ENCODE peak calls at places on chromosomes 6 and 20, in six cellular contexts. One of them, this sample, is unnamed.

GRCh38 chr20:5070570-5070969 is 49.2 kb downstream of the PCNA start:
- DNase-seq in mesendoderm: no peak
- DNase-seq in right lobe of liver: no peak
- DNase-seq in transverse colon: no peak
- DNase-seq in testis: no peak
- DNase-seq in fibroblast of lung: no peak
- DNase-seq in this sample: no peak

GRCh38 chr6:159760602-159761057 is 1.2 kb upstream of the ACAT2 start:
- DNase-seq in transverse colon: no peak
- DNase-seq in mesendoderm: peak
- DNase-seq in right lobe of liver: no peak
- DNase-seq in fibroblast of lung: peak
- DNase-seq in testis: no peak
- DNase-seq in this sample: no peak

GRCh38 chr6:20811112-20811746 is 277.0 kb downstream of the CDKAL1 start:
- DNase-seq in right lobe of liver: no peak
- DNase-seq in mesendoderm: peak
- DNase-seq in fibroblast of lung: peak
- DNase-seq in transverse colon: no peak
- DNase-seq in testis: no peak
- DNase-seq in this sample: no peak

GRCh38 chr20:62195736-62196135 is 12.9 kb downstream of the MTG2 start:
- DNase-seq in fibroblast of lung: no peak
- DNase-seq in mesendoderm: no peak
- DNase-seq in right lobe of liver: peak
- DNase-seq in transverse colon: no peak
- DNase-seq in testis: no peak
- DNase-seq in this sample: no peak

GRCh38 chr20:43209831-43210230 is 20.1 kb upstream of the PTPRT start:
- DNase-seq in fibroblast of lung: no peak
- DNase-seq in transverse colon: no peak
- DNase-seq in mesendoderm: no peak
- DNase-seq in testis: no peak
- DNase-seq in right lobe of liver: no peak
- DNase-seq in this sample: no peak

GRCh38 chr6:42563697-42564495 is at the start of gene UBR2:
- DNase-seq in testis: peak
- DNase-seq in transverse colon: peak
- DNase-seq in right lobe of liver: peak
- DNase-seq in fibroblast of lung: peak
- DNase-seq in mesendoderm: peak
- DNase-seq in this sample: peak

GRCh38 chr20:35496481-35496880 is 33.0 kb downstream of the C20orf173 start:
- DNase-seq in testis: no peak
- DNase-seq in fibroblast of lung: no peak
- DNase-seq in right lobe of liver: no peak
- DNase-seq in transverse colon: no peak
- DNase-seq in mesendoderm: no peak
- DNase-seq in this sample: no peak

GRCh38 chr6:105389543-105389942 is 13.3 kb downstream of the PREP start:
- DNase-seq in fibroblast of lung: no peak
- DNase-seq in right lobe of liver: no peak
- DNase-seq in transverse colon: no peak
- DNase-seq in testis: no peak
- DNase-seq in mesendoderm: peak
- DNase-seq in this sample: no peak

GRCh38 chr6:28598757-28599686 is 73.3 kb downstream of the GPX5 start:
- DNase-seq in right lobe of liver: no peak
- DNase-seq in transverse colon: no peak
- DNase-seq in fibroblast of lung: no peak
- DNase-seq in testis: no peak
- DNase-seq in mesendoderm: no peak
- DNase-seq in this sample: no peak

GRCh38 chr6:34792605-34793500 is 970 bp downstream of the BLTP3A start:
- DNase-seq in right lobe of liver: peak
- DNase-seq in mesendoderm: peak
- DNase-seq in fibroblast of lung: peak
- DNase-seq in transverse colon: peak
- DNase-seq in testis: peak
- DNase-seq in this sample: no peak

GRCh38 chr6:11710221-11710836 is 68.3 kb downstream of the ADTRP start:
- DNase-seq in transverse colon: no peak
- DNase-seq in mesendoderm: peak
- DNase-seq in testis: no peak
- DNase-seq in right lobe of liver: no peak
- DNase-seq in fibroblast of lung: no peak
- DNase-seq in this sample: no peak

GRCh38 chr20:37755665-37756064 is 61.8 kb downstream of the CTNNBL1 start:
- DNase-seq in right lobe of liver: no peak
- DNase-seq in fibroblast of lung: no peak
- DNase-seq in transverse colon: no peak
- DNase-seq in testis: peak
- DNase-seq in mesendoderm: peak
- DNase-seq in this sample: no peak

GRCh38 chr6:80158478-80158989 is 52.1 kb downstream of the BCKDHB start:
- DNase-seq in mesendoderm: peak
- DNase-seq in transverse colon: no peak
- DNase-seq in fibroblast of lung: no peak
- DNase-seq in testis: no peak
- DNase-seq in right lobe of liver: no peak
- DNase-seq in this sample: no peak

GRCh38 chr20:58048096-58048702 is 180.3 kb downstream of the ANKRD60 start:
- DNase-seq in transverse colon: no peak
- DNase-seq in testis: peak
- DNase-seq in mesendoderm: peak
- DNase-seq in right lobe of liver: no peak
- DNase-seq in fibroblast of lung: peak
- DNase-seq in this sample: no peak

GRCh38 chr6:5712349-5713215 is 294.1 kb downstream of the NRN1 start:
- DNase-seq in right lobe of liver: no peak
- DNase-seq in fibroblast of lung: no peak
- DNase-seq in mesendoderm: no peak
- DNase-seq in testis: no peak
- DNase-seq in transverse colon: peak
- DNase-seq in this sample: no peak

GRCh38 chr6:16398587-16398986 is 160.2 kb downstream of the GMPR start:
- DNase-seq in transverse colon: no peak
- DNase-seq in mesendoderm: no peak
- DNase-seq in testis: no peak
- DNase-seq in fibroblast of lung: peak
- DNase-seq in right lobe of liver: no peak
- DNase-seq in this sample: no peak

GRCh38 chr6:11414564-11414963 is 123.0 kb upstream of the TMEM170B start:
- DNase-seq in fibroblast of lung: no peak
- DNase-seq in right lobe of liver: no peak
- DNase-seq in testis: no peak
- DNase-seq in transverse colon: no peak
- DNase-seq in mesendoderm: peak
- DNase-seq in this sample: no peak

GRCh38 chr6:501891-502601 is 110.5 kb downstream of the IRF4 start:
- DNase-seq in testis: no peak
- DNase-seq in fibroblast of lung: peak
- DNase-seq in mesendoderm: peak
- DNase-seq in transverse colon: peak
- DNase-seq in right lobe of liver: no peak
- DNase-seq in this sample: no peak

GRCh38 chr20:17421493-17421892 is 109.7 kb downstream of the BFSP1 start:
- DNase-seq in right lobe of liver: no peak
- DNase-seq in mesendoderm: peak
- DNase-seq in fibroblast of lung: no peak
- DNase-seq in testis: no peak
- DNase-seq in transverse colon: no peak
- DNase-seq in this sample: no peak

GRCh38 chr6:166046232-166046631 is 121.4 kb downstream of the TBXT start:
- DNase-seq in fibroblast of lung: peak
- DNase-seq in mesendoderm: peak
- DNase-seq in right lobe of liver: no peak
- DNase-seq in testis: no peak
- DNase-seq in transverse colon: no peak
- DNase-seq in this sample: no peak

GRCh38 chr6:48388045-48388444 is 277.0 kb upstream of the PTCHD4 start:
- DNase-seq in testis: no peak
- DNase-seq in transverse colon: no peak
- DNase-seq in right lobe of liver: no peak
- DNase-seq in fibroblast of lung: no peak
- DNase-seq in mesendoderm: no peak
- DNase-seq in this sample: no peak

GRCh38 chr6:116447052-116447451 is 14.1 kb upstream of the CALHM6 start:
- DNase-seq in mesendoderm: no peak
- DNase-seq in right lobe of liver: no peak
- DNase-seq in testis: no peak
- DNase-seq in transverse colon: no peak
- DNase-seq in fibroblast of lung: no peak
- DNase-seq in this sample: no peak

GRCh38 chr20:47466193-47466592 is 35.5 kb upstream of the NCOA3 start:
- DNase-seq in transverse colon: no peak
- DNase-seq in fibroblast of lung: peak
- DNase-seq in right lobe of liver: no peak
- DNase-seq in mesendoderm: no peak
- DNase-seq in testis: no peak
- DNase-seq in this sample: no peak

GRCh38 chr20:48339147-48339985 is 488.4 kb downstream of the PREX1 start:
- DNase-seq in fibroblast of lung: peak
- DNase-seq in transverse colon: peak
- DNase-seq in mesendoderm: no peak
- DNase-seq in testis: peak
- DNase-seq in right lobe of liver: no peak
- DNase-seq in this sample: no peak

GRCh38 chr6:170080828-170081368 is 210.0 kb downstream of the DLL1 start:
- DNase-seq in transverse colon: peak
- DNase-seq in fibroblast of lung: no peak
- DNase-seq in mesendoderm: no peak
- DNase-seq in testis: peak
- DNase-seq in right lobe of liver: no peak
- DNase-seq in this sample: no peak

GRCh38 chr20:44092551-44093248 is 94.3 kb downstream of the JPH2 start:
- DNase-seq in right lobe of liver: no peak
- DNase-seq in testis: peak
- DNase-seq in mesendoderm: peak
- DNase-seq in fibroblast of lung: peak
- DNase-seq in transverse colon: no peak
- DNase-seq in this sample: no peak

GRCh38 chr20:45427236-45428149 is 11.6 kb downstream of the PIGT start:
- DNase-seq in right lobe of liver: no peak
- DNase-seq in transverse colon: peak
- DNase-seq in mesendoderm: no peak
- DNase-seq in fibroblast of lung: no peak
- DNase-seq in testis: no peak
- DNase-seq in this sample: no peak
- H3K27ac ChIP-seq in right lobe of liver: no peak
- H3K27ac ChIP-seq in transverse colon: peak
- H3K27ac ChIP-seq in mesendoderm: no peak
- H3K27ac ChIP-seq in fibroblast of lung: no peak
- H3K27ac ChIP-seq in testis: no peak
- H3K27ac ChIP-seq in this sample: peak

GRCh38 chr6:52115891-52116604 is 28.6 kb upstream of the PKHD1 start:
- DNase-seq in fibroblast of lung: no peak
- DNase-seq in transverse colon: peak
- DNase-seq in right lobe of liver: no peak
- DNase-seq in mesendoderm: no peak
- DNase-seq in testis: no peak
- DNase-seq in this sample: no peak
- H3K27ac ChIP-seq in fibroblast of lung: no peak
- H3K27ac ChIP-seq in transverse colon: no peak
- H3K27ac ChIP-seq in right lobe of liver: no peak
- H3K27ac ChIP-seq in mesendoderm: no peak
- H3K27ac ChIP-seq in testis: no peak
- H3K27ac ChIP-seq in this sample: no peak

DNA sequence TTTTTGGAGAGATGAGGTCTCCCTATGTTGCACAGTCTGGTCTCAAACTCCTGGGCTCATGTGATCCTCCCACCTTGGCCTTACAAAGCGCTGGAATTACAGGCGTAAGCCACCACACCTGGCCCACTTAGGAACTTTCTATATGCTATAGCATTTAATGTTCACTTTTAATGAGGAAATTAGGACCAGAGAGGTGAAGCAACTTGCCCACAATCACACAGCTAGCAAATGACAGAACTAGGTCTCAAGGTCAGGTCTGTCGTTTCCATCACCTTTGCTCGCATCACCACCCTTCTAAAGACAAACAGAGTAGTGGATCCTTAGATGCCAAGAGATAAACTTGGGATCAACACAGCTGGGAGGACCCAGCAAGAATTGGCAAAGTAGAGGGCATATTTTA is 381.7 kb downstream of the CD83 start:
- DNase-seq in right lobe of liver: no peak
- DNase-seq in mesendoderm: no peak
- DNase-seq in testis: no peak
- DNase-seq in transverse colon: no peak
- DNase-seq in fibroblast of lung: no peak
- DNase-seq in this sample: no peak
- H3K27ac ChIP-seq in right lobe of liver: no peak
- H3K27ac ChIP-seq in mesendoderm: no peak
- H3K27ac ChIP-seq in testis: no peak
- H3K27ac ChIP-seq in transverse colon: no peak
- H3K27ac ChIP-seq in fibroblast of lung: no peak
- H3K27ac ChIP-seq in this sample: no peak

GRCh38 chr6:134398453-134398852 is 80.5 kb upstream of the SGK1 start:
- DNase-seq in transverse colon: peak
- DNase-seq in mesendoderm: no peak
- DNase-seq in right lobe of liver: no peak
- DNase-seq in testis: no peak
- DNase-seq in fibroblast of lung: no peak
- DNase-seq in this sample: no peak
- H3K27ac ChIP-seq in transverse colon: no peak
- H3K27ac ChIP-seq in mesendoderm: no peak
- H3K27ac ChIP-seq in right lobe of liver: no peak
- H3K27ac ChIP-seq in testis: no peak
- H3K27ac ChIP-seq in fibroblast of lung: no peak
- H3K27ac ChIP-seq in this sample: no peak

DNA sequence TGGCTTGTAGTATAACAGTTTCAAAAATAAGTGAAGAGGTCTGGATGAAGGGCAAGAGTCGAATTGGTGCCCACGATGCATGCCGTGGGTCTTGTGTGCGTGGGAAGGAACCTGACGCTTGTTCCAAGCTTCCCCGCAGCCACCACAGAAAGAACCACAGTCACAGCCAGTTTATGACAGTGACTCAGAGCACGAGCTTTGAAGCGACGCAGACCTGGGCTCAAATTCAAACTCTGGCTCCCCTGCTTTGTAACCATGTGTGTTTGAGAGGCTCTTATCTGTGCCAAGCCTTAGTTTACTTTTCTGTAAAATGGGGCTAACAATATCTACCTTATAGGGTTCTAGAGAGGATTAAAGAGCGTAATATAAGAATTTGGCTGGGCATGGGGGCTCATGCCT is 65.5 kb downstream of the SYNJ2 start:
- DNase-seq in testis: no peak
- DNase-seq in right lobe of liver: no peak
- DNase-seq in fibroblast of lung: no peak
- DNase-seq in mesendoderm: no peak
- DNase-seq in transverse colon: peak
- DNase-seq in this sample: no peak
- H3K27ac ChIP-seq in testis: no peak
- H3K27ac ChIP-seq in right lobe of liver: no peak
- H3K27ac ChIP-seq in fibroblast of lung: no peak
- H3K27ac ChIP-seq in mesendoderm: no peak
- H3K27ac ChIP-seq in transverse colon: no peak
- H3K27ac ChIP-seq in this sample: peak

This sample was measured in substantia nigra.